ENCODE peak calls at places on chromosomes 2 and 18, in four cellular contexts. One of them, this sample, is unnamed.

GRCh38 chr2:192159215-192159614 is 35.5 kb downstream of the TMEFF2 start:
- DNase-seq in NB4: no peak
- DNase-seq in tibial nerve: no peak
- DNase-seq in prostate gland: no peak
- DNase-seq in this sample: no peak

GRCh38 chr18:9918016-9918680 is 4.3 kb downstream of the VAPA start:
- DNase-seq in tibial nerve: no peak
- DNase-seq in prostate gland: no peak
- DNase-seq in NB4: no peak
- DNase-seq in this sample: no peak

GRCh38 chr18:26771524-26771923 is 94.0 kb downstream of the AQP4 start:
- DNase-seq in NB4: peak
- DNase-seq in tibial nerve: no peak
- DNase-seq in prostate gland: no peak
- DNase-seq in this sample: no peak

GRCh38 chr2:29115797-29116781 is 874 bp downstream of the CLIP4 start:
- DNase-seq in NB4: peak
- DNase-seq in prostate gland: peak
- DNase-seq in tibial nerve: peak
- DNase-seq in this sample: peak

GRCh38 chr2:103773884-103774283 is 1012.1 kb downstream of the TMEM182 start:
- DNase-seq in tibial nerve: no peak
- DNase-seq in prostate gland: no peak
- DNase-seq in NB4: no peak
- DNase-seq in this sample: no peak

GRCh38 chr2:130355181-130355577 is 677 bp upstream of the PTPN18 start:
- DNase-seq in prostate gland: no peak
- DNase-seq in NB4: no peak
- DNase-seq in tibial nerve: no peak
- DNase-seq in this sample: no peak

GRCh38 chr2:70509565-70509964 is 44.1 kb downstream of the TGFA start:
- DNase-seq in NB4: no peak
- DNase-seq in prostate gland: no peak
- DNase-seq in tibial nerve: no peak
- DNase-seq in this sample: no peak

GRCh38 chr2:237480988-237481387 is 6.1 kb upstream of the MLPH start:
- DNase-seq in tibial nerve: no peak
- DNase-seq in NB4: no peak
- DNase-seq in prostate gland: no peak
- DNase-seq in this sample: no peak

GRCh38 chr2:230184727-230185578 is 34.8 kb downstream of the SP110 start:
- DNase-seq in prostate gland: no peak
- DNase-seq in tibial nerve: no peak
- DNase-seq in NB4: no peak
- DNase-seq in this sample: no peak

GRCh38 chr2:23330214-23330613 is 54.8 kb upstream of the KLHL29 start:
- DNase-seq in tibial nerve: no peak
- DNase-seq in NB4: peak
- DNase-seq in prostate gland: no peak
- DNase-seq in this sample: peak

GRCh38 chr2:42359894-42360483 is 1.0 kb downstream of the COX7A2L start:
- DNase-seq in prostate gland: no peak
- DNase-seq in tibial nerve: no peak
- DNase-seq in NB4: peak
- DNase-seq in this sample: peak

GRCh38 chr18:7919565-7919964 is 352.4 kb downstream of the PTPRM start:
- DNase-seq in NB4: no peak
- DNase-seq in tibial nerve: no peak
- DNase-seq in prostate gland: no peak
- DNase-seq in this sample: no peak

GRCh38 chr2:126886201-126886905 is 12.3 kb upstream of the TEX51 start:
- DNase-seq in NB4: peak
- DNase-seq in prostate gland: no peak
- DNase-seq in tibial nerve: peak
- DNase-seq in this sample: peak

GRCh38 chr2:40680547-40680946 is 228.7 kb upstream of the SLC8A1 start:
- DNase-seq in tibial nerve: no peak
- DNase-seq in prostate gland: no peak
- DNase-seq in NB4: no peak
- DNase-seq in this sample: no peak

GRCh38 chr18:13443546-13443945 is 225.0 kb downstream of the LDLRAD4 start:
- DNase-seq in tibial nerve: no peak
- DNase-seq in prostate gland: no peak
- DNase-seq in NB4: no peak
- DNase-seq in this sample: no peak

GRCh38 chr2:54983345-54984235 is 66.7 kb downstream of the RTN4 start:
- DNase-seq in tibial nerve: no peak
- DNase-seq in prostate gland: no peak
- DNase-seq in NB4: no peak
- DNase-seq in this sample: no peak

GRCh38 chr2:18167871-18168270 is 289.4 kb downstream of the KCNS3 start:
- DNase-seq in NB4: no peak
- DNase-seq in prostate gland: no peak
- DNase-seq in tibial nerve: no peak
- DNase-seq in this sample: no peak

GRCh38 chr2:86633094-86633740 is 9.6 kb upstream of the RNF103 start:
- DNase-seq in NB4: no peak
- DNase-seq in prostate gland: peak
- DNase-seq in tibial nerve: no peak
- DNase-seq in this sample: no peak

GRCh38 chr18:37318360-37319037 is 247.1 kb downstream of the CELF4 start:
- DNase-seq in prostate gland: no peak
- DNase-seq in tibial nerve: no peak
- DNase-seq in NB4: no peak
- DNase-seq in this sample: no peak

GRCh38 chr2:54579682-54580349 is 123.7 kb downstream of the SPTBN1 start:
- DNase-seq in tibial nerve: no peak
- DNase-seq in prostate gland: peak
- DNase-seq in NB4: no peak
- DNase-seq in this sample: no peak

GRCh38 chr18:64876833-64877232 is 727.9 kb upstream of the LINC00305 start:
- DNase-seq in NB4: no peak
- DNase-seq in prostate gland: no peak
- DNase-seq in tibial nerve: no peak
- DNase-seq in this sample: no peak

GRCh38 chr2:231386446-231386845 is 9.1 kb upstream of the B3GNT7 start:
- DNase-seq in tibial nerve: no peak
- DNase-seq in prostate gland: no peak
- DNase-seq in NB4: peak
- DNase-seq in this sample: no peak

GRCh38 chr2:112728384-112729175 is 7.8 kb downstream of the NT5DC4 start:
- DNase-seq in prostate gland: no peak
- DNase-seq in tibial nerve: no peak
- DNase-seq in NB4: no peak
- DNase-seq in this sample: peak

GRCh38 chr2:96591494-96591893 is 46.6 kb downstream of the KANSL3 start:
- DNase-seq in NB4: no peak
- DNase-seq in tibial nerve: no peak
- DNase-seq in prostate gland: no peak
- DNase-seq in this sample: peak

GRCh38 chr2:101114815-101115214 is 36.4 kb downstream of the TBC1D8 start:
- DNase-seq in tibial nerve: no peak
- DNase-seq in prostate gland: peak
- DNase-seq in NB4: peak
- DNase-seq in this sample: no peak

GRCh38 chr2:234544659-234545611 is 48.1 kb upstream of the ARL4C start:
- DNase-seq in NB4: peak
- DNase-seq in prostate gland: peak
- DNase-seq in tibial nerve: peak
- DNase-seq in this sample: peak

GRCh38 chr18:51088410-51088809 is 58.4 kb downstream of the SMAD4 start:
- DNase-seq in prostate gland: no peak
- DNase-seq in tibial nerve: no peak
- DNase-seq in NB4: no peak
- DNase-seq in this sample: no peak

GRCh38 chr2:23503682-23504081 is 118.7 kb downstream of the KLHL29 start:
- DNase-seq in tibial nerve: no peak
- DNase-seq in NB4: no peak
- DNase-seq in prostate gland: no peak
- DNase-seq in this sample: no peak

GRCh38 chr2:182766626-182767025 is 50.6 kb downstream of the DNAJC10 start:
- DNase-seq in prostate gland: no peak
- DNase-seq in NB4: no peak
- DNase-seq in tibial nerve: no peak
- DNase-seq in this sample: no peak

GRCh38 chr2:31241625-31242270 is 7.8 kb downstream of the EHD3 start:
- DNase-seq in tibial nerve: no peak
- DNase-seq in NB4: no peak
- DNase-seq in prostate gland: no peak
- DNase-seq in this sample: no peak

GRCh38 chr2:208253518-208254117 is 1.3 kb downstream of the IDH1 start:
- DNase-seq in tibial nerve: no peak
- DNase-seq in NB4: no peak
- DNase-seq in prostate gland: no peak
- DNase-seq in this sample: no peak

GRCh38 chr2:191165190-191165643 is 14.4 kb upstream of the STAT4 start:
- DNase-seq in prostate gland: peak
- DNase-seq in tibial nerve: no peak
- DNase-seq in NB4: peak
- DNase-seq in this sample: no peak

GRCh38 chr2:12618576-12618975 is 98.2 kb upstream of the TRIB2 start:
- DNase-seq in prostate gland: no peak
- DNase-seq in NB4: no peak
- DNase-seq in tibial nerve: no peak
- DNase-seq in this sample: no peak

GRCh38 chr18:63762518-63762917 is 12.7 kb upstream of the SERPINB7 start:
- DNase-seq in tibial nerve: no peak
- DNase-seq in NB4: no peak
- DNase-seq in prostate gland: no peak
- DNase-seq in this sample: no peak

GRCh38 chr18:3093624-3094354 is 80.8 kb upstream of the LPIN2 start:
- DNase-seq in tibial nerve: no peak
- DNase-seq in NB4: no peak
- DNase-seq in prostate gland: peak
- DNase-seq in this sample: no peak

GRCh38 chr2:161199885-161200284 is 39.7 kb downstream of the TANK start:
- DNase-seq in NB4: no peak
- DNase-seq in prostate gland: no peak
- DNase-seq in tibial nerve: no peak
- DNase-seq in this sample: peak
- TF ChIP-seq POLR2A in NB4: no peak
- TF ChIP-seq POLR2A in prostate gland: no peak
- TF ChIP-seq POLR2A in tibial nerve: no peak
- TF ChIP-seq POLR2A in this sample: no peak

GRCh38 chr2:217103752-217104540 is 244.1 kb upstream of the TNP1 start:
- DNase-seq in prostate gland: no peak
- DNase-seq in tibial nerve: no peak
- DNase-seq in NB4: no peak
- DNase-seq in this sample: no peak
- TF ChIP-seq POLR2A in prostate gland: no peak
- TF ChIP-seq POLR2A in tibial nerve: no peak
- TF ChIP-seq POLR2A in NB4: no peak
- TF ChIP-seq POLR2A in this sample: no peak

GRCh38 chr2:168801961-168802824 is at the start of gene NOSTRIN:
- DNase-seq in NB4: no peak
- DNase-seq in tibial nerve: peak
- DNase-seq in prostate gland: peak
- DNase-seq in this sample: no peak
- TF ChIP-seq POLR2A in NB4: no peak
- TF ChIP-seq POLR2A in tibial nerve: no peak
- TF ChIP-seq POLR2A in prostate gland: no peak
- TF ChIP-seq POLR2A in this sample: no peak

DNA sequence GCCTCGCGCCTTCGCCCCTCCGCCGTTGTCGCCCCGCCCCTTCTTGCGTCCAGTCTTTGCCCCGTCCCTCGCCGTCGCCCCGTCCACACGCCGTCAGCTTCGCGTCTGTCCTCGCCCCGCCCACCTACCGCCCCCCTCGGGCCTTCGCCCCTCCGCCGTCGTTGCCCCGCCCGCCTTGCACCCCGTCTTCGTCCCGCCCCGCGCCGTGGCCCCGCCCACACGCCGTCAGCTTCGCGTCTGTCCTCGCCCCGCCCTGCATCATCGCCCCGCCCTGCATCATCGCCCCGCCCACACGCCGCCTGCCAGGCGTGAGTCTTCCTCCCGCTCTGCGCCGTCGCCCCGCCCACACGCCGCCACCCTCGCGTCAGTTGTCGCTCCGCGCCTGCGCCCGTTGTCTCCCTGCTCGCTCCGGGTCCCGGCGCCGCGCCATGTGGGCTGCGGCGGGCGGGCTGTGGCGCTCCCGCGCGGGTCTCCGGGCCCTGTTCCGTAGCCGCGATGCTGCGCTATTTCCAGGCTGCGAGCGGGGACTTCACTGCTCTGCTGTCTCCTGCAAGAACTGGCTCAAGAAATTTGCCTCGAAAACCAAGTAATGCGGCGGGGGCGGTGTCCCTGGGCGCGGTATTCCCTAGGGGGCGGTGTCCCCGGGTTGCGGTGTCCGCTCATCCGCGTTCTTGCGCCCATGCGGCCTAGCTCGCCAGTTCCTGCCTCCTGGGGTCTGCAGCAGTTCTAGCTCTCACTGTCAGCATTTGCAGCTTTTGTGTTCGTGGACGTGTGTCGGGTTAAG is at the start of gene RBFA:
- DNase-seq in NB4: peak
- DNase-seq in tibial nerve: peak
- DNase-seq in prostate gland: peak
- DNase-seq in this sample: peak
- TF ChIP-seq POLR2A in NB4: peak
- TF ChIP-seq POLR2A in tibial nerve: peak
- TF ChIP-seq POLR2A in prostate gland: peak
- TF ChIP-seq POLR2A in this sample: peak

GRCh38 chr2:43773876-43774613 is at the start of gene DYNC2LI1:
- DNase-seq in prostate gland: peak
- DNase-seq in tibial nerve: peak
- DNase-seq in NB4: peak
- DNase-seq in this sample: peak
- TF ChIP-seq POLR2A in prostate gland: peak
- TF ChIP-seq POLR2A in tibial nerve: peak
- TF ChIP-seq POLR2A in NB4: peak
- TF ChIP-seq POLR2A in this sample: peak

DNA sequence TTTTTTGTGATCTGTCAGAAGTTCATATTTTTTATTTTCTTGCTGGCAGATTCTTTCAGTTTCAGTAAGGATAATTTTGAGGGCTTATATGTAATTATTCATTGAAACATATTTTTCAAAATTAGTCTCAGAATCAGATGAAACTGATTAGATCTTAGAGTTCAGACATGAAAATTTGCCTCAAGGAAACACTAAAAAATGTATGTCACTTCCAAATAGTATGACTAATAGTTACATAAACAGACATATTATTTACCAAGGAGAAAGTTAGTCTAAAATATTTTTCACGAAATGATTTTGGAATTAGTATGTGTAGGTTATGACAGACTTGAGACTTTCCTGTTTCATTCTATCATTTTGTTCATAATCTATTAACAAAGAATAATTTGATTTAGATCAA is 628.6 kb downstream of the CCDC85A start:
- DNase-seq in prostate gland: no peak
- DNase-seq in NB4: no peak
- DNase-seq in tibial nerve: no peak
- DNase-seq in this sample: no peak
- TF ChIP-seq POLR2A in prostate gland: no peak
- TF ChIP-seq POLR2A in NB4: no peak
- TF ChIP-seq POLR2A in tibial nerve: no peak
- TF ChIP-seq POLR2A in this sample: no peak

This sample was measured in erythroblast.